ENCODE peak calls at places on chromosomes 6 and 20, in eight cellular contexts. One of them, this sample, is unnamed.

GRCh38 chr6:82569022-82569421 is 205.4 kb downstream of the TPBG start:
- DNase-seq in activated T-cell treated with anti-CD3 and anti-CD28 coated beads, Interleukin-2, amount 50 U/mL, for 24 hours: no peak
- DNase-seq in naive thymus-derived CD8-positive, alpha-beta T cell: no peak
- DNase-seq in ureter: no peak
- DNase-seq in NCI-H1092 treated with DMSO at 0.1 percent for 48 hours: peak
- DNase-seq in fibroblast of pulmonary artery: no peak
- DNase-seq in T-helper 9 cell: no peak
- DNase-seq in prostate gland: no peak
- DNase-seq in this sample: no peak

GRCh38 chr6:118665011-118665410 is 13.6 kb upstream of the CEP85L start:
- DNase-seq in activated T-cell treated with anti-CD3 and anti-CD28 coated beads, Interleukin-2, amount 50 U/mL, for 24 hours: no peak
- DNase-seq in NCI-H1092 treated with DMSO at 0.1 percent for 48 hours: no peak
- DNase-seq in naive thymus-derived CD8-positive, alpha-beta T cell: no peak
- DNase-seq in prostate gland: no peak
- DNase-seq in fibroblast of pulmonary artery: no peak
- DNase-seq in T-helper 9 cell: no peak
- DNase-seq in ureter: no peak
- DNase-seq in this sample: no peak

GRCh38 chr20:4132956-4133355 is 117.6 kb upstream of the RNF24 start:
- DNase-seq in NCI-H1092 treated with DMSO at 0.1 percent for 48 hours: no peak
- DNase-seq in T-helper 9 cell: no peak
- DNase-seq in prostate gland: no peak
- DNase-seq in ureter: no peak
- DNase-seq in naive thymus-derived CD8-positive, alpha-beta T cell: no peak
- DNase-seq in activated T-cell treated with anti-CD3 and anti-CD28 coated beads, Interleukin-2, amount 50 U/mL, for 24 hours: no peak
- DNase-seq in fibroblast of pulmonary artery: no peak
- DNase-seq in this sample: no peak

GRCh38 chr6:33297406-33297955 is 1.3 kb downstream of the RGL2 start:
- DNase-seq in fibroblast of pulmonary artery: no peak
- DNase-seq in T-helper 9 cell: no peak
- DNase-seq in naive thymus-derived CD8-positive, alpha-beta T cell: no peak
- DNase-seq in NCI-H1092 treated with DMSO at 0.1 percent for 48 hours: no peak
- DNase-seq in prostate gland: peak
- DNase-seq in ureter: peak
- DNase-seq in activated T-cell treated with anti-CD3 and anti-CD28 coated beads, Interleukin-2, amount 50 U/mL, for 24 hours: no peak
- DNase-seq in this sample: no peak

GRCh38 chr20:59459586-59459985 is 144.8 kb upstream of the PHACTR3 start:
- DNase-seq in naive thymus-derived CD8-positive, alpha-beta T cell: no peak
- DNase-seq in activated T-cell treated with anti-CD3 and anti-CD28 coated beads, Interleukin-2, amount 50 U/mL, for 24 hours: no peak
- DNase-seq in NCI-H1092 treated with DMSO at 0.1 percent for 48 hours: no peak
- DNase-seq in fibroblast of pulmonary artery: no peak
- DNase-seq in ureter: no peak
- DNase-seq in T-helper 9 cell: no peak
- DNase-seq in prostate gland: no peak
- DNase-seq in this sample: no peak

GRCh38 chr20:6588296-6588695 is 179.2 kb upstream of the BMP2 start:
- DNase-seq in NCI-H1092 treated with DMSO at 0.1 percent for 48 hours: peak
- DNase-seq in fibroblast of pulmonary artery: peak
- DNase-seq in activated T-cell treated with anti-CD3 and anti-CD28 coated beads, Interleukin-2, amount 50 U/mL, for 24 hours: no peak
- DNase-seq in ureter: no peak
- DNase-seq in naive thymus-derived CD8-positive, alpha-beta T cell: no peak
- DNase-seq in T-helper 9 cell: no peak
- DNase-seq in prostate gland: no peak
- DNase-seq in this sample: no peak

GRCh38 chr6:156808287-156808686 is 31.1 kb downstream of the ARID1B start:
- DNase-seq in NCI-H1092 treated with DMSO at 0.1 percent for 48 hours: peak
- DNase-seq in fibroblast of pulmonary artery: peak
- DNase-seq in T-helper 9 cell: no peak
- DNase-seq in activated T-cell treated with anti-CD3 and anti-CD28 coated beads, Interleukin-2, amount 50 U/mL, for 24 hours: no peak
- DNase-seq in ureter: no peak
- DNase-seq in prostate gland: no peak
- DNase-seq in naive thymus-derived CD8-positive, alpha-beta T cell: no peak
- DNase-seq in this sample: no peak

GRCh38 chr6:140319209-140319608 is 944.8 kb upstream of the CITED2 start:
- DNase-seq in T-helper 9 cell: no peak
- DNase-seq in fibroblast of pulmonary artery: peak
- DNase-seq in naive thymus-derived CD8-positive, alpha-beta T cell: no peak
- DNase-seq in ureter: no peak
- DNase-seq in activated T-cell treated with anti-CD3 and anti-CD28 coated beads, Interleukin-2, amount 50 U/mL, for 24 hours: no peak
- DNase-seq in NCI-H1092 treated with DMSO at 0.1 percent for 48 hours: no peak
- DNase-seq in prostate gland: no peak
- DNase-seq in this sample: no peak

GRCh38 chr6:46925563-46926253 is 4.0 kb upstream of the ADGRF5 start:
- DNase-seq in ureter: peak
- DNase-seq in NCI-H1092 treated with DMSO at 0.1 percent for 48 hours: no peak
- DNase-seq in fibroblast of pulmonary artery: peak
- DNase-seq in activated T-cell treated with anti-CD3 and anti-CD28 coated beads, Interleukin-2, amount 50 U/mL, for 24 hours: no peak
- DNase-seq in prostate gland: no peak
- DNase-seq in T-helper 9 cell: no peak
- DNase-seq in naive thymus-derived CD8-positive, alpha-beta T cell: no peak
- DNase-seq in this sample: no peak

GRCh38 chr6:158316022-158316421 is 3.8 kb downstream of the TULP4 start:
- DNase-seq in naive thymus-derived CD8-positive, alpha-beta T cell: no peak
- DNase-seq in T-helper 9 cell: no peak
- DNase-seq in fibroblast of pulmonary artery: peak
- DNase-seq in prostate gland: no peak
- DNase-seq in activated T-cell treated with anti-CD3 and anti-CD28 coated beads, Interleukin-2, amount 50 U/mL, for 24 hours: no peak
- DNase-seq in ureter: no peak
- DNase-seq in NCI-H1092 treated with DMSO at 0.1 percent for 48 hours: no peak
- DNase-seq in this sample: no peak

GRCh38 chr6:1365701-1366100 is 23.7 kb upstream of the FOXF2 start:
- DNase-seq in NCI-H1092 treated with DMSO at 0.1 percent for 48 hours: no peak
- DNase-seq in T-helper 9 cell: no peak
- DNase-seq in prostate gland: no peak
- DNase-seq in activated T-cell treated with anti-CD3 and anti-CD28 coated beads, Interleukin-2, amount 50 U/mL, for 24 hours: no peak
- DNase-seq in naive thymus-derived CD8-positive, alpha-beta T cell: no peak
- DNase-seq in fibroblast of pulmonary artery: no peak
- DNase-seq in ureter: no peak
- DNase-seq in this sample: no peak

GRCh38 chr6:148265058-148265457 is 77.6 kb upstream of the SASH1 start:
- DNase-seq in fibroblast of pulmonary artery: no peak
- DNase-seq in NCI-H1092 treated with DMSO at 0.1 percent for 48 hours: no peak
- DNase-seq in naive thymus-derived CD8-positive, alpha-beta T cell: no peak
- DNase-seq in T-helper 9 cell: no peak
- DNase-seq in ureter: no peak
- DNase-seq in prostate gland: peak
- DNase-seq in activated T-cell treated with anti-CD3 and anti-CD28 coated beads, Interleukin-2, amount 50 U/mL, for 24 hours: no peak
- DNase-seq in this sample: no peak

GRCh38 chr6:34484899-34485298 is 19.0 kb downstream of the PACSIN1 start:
- DNase-seq in naive thymus-derived CD8-positive, alpha-beta T cell: peak
- DNase-seq in ureter: no peak
- DNase-seq in fibroblast of pulmonary artery: no peak
- DNase-seq in T-helper 9 cell: peak
- DNase-seq in activated T-cell treated with anti-CD3 and anti-CD28 coated beads, Interleukin-2, amount 50 U/mL, for 24 hours: peak
- DNase-seq in prostate gland: no peak
- DNase-seq in NCI-H1092 treated with DMSO at 0.1 percent for 48 hours: no peak
- DNase-seq in this sample: peak

GRCh38 chr6:33732819-33733218 is 13.9 kb downstream of the IP6K3 start:
- DNase-seq in prostate gland: no peak
- DNase-seq in T-helper 9 cell: no peak
- DNase-seq in NCI-H1092 treated with DMSO at 0.1 percent for 48 hours: no peak
- DNase-seq in activated T-cell treated with anti-CD3 and anti-CD28 coated beads, Interleukin-2, amount 50 U/mL, for 24 hours: no peak
- DNase-seq in fibroblast of pulmonary artery: no peak
- DNase-seq in ureter: no peak
- DNase-seq in naive thymus-derived CD8-positive, alpha-beta T cell: no peak
- DNase-seq in this sample: no peak

GRCh38 chr6:115441671-115442070 is 619.0 kb downstream of the FRK start:
- DNase-seq in T-helper 9 cell: no peak
- DNase-seq in NCI-H1092 treated with DMSO at 0.1 percent for 48 hours: no peak
- DNase-seq in prostate gland: no peak
- DNase-seq in ureter: no peak
- DNase-seq in naive thymus-derived CD8-positive, alpha-beta T cell: no peak
- DNase-seq in activated T-cell treated with anti-CD3 and anti-CD28 coated beads, Interleukin-2, amount 50 U/mL, for 24 hours: no peak
- DNase-seq in fibroblast of pulmonary artery: peak
- DNase-seq in this sample: no peak

GRCh38 chr6:17258763-17259162 is 22.4 kb upstream of the RBM24 start:
- DNase-seq in prostate gland: no peak
- DNase-seq in fibroblast of pulmonary artery: no peak
- DNase-seq in activated T-cell treated with anti-CD3 and anti-CD28 coated beads, Interleukin-2, amount 50 U/mL, for 24 hours: no peak
- DNase-seq in naive thymus-derived CD8-positive, alpha-beta T cell: no peak
- DNase-seq in ureter: no peak
- DNase-seq in T-helper 9 cell: no peak
- DNase-seq in NCI-H1092 treated with DMSO at 0.1 percent for 48 hours: peak
- DNase-seq in this sample: no peak

GRCh38 chr6:45789238-45789637 is 226.4 kb downstream of the CLIC5 start:
- DNase-seq in NCI-H1092 treated with DMSO at 0.1 percent for 48 hours: no peak
- DNase-seq in fibroblast of pulmonary artery: no peak
- DNase-seq in prostate gland: no peak
- DNase-seq in T-helper 9 cell: no peak
- DNase-seq in ureter: no peak
- DNase-seq in activated T-cell treated with anti-CD3 and anti-CD28 coated beads, Interleukin-2, amount 50 U/mL, for 24 hours: no peak
- DNase-seq in naive thymus-derived CD8-positive, alpha-beta T cell: no peak
- DNase-seq in this sample: no peak

GRCh38 chr6:33597551-33598322 is 17.7 kb upstream of the BAK1 start:
- DNase-seq in NCI-H1092 treated with DMSO at 0.1 percent for 48 hours: no peak
- DNase-seq in naive thymus-derived CD8-positive, alpha-beta T cell: no peak
- DNase-seq in activated T-cell treated with anti-CD3 and anti-CD28 coated beads, Interleukin-2, amount 50 U/mL, for 24 hours: no peak
- DNase-seq in fibroblast of pulmonary artery: peak
- DNase-seq in ureter: no peak
- DNase-seq in T-helper 9 cell: no peak
- DNase-seq in prostate gland: no peak
- DNase-seq in this sample: no peak

GRCh38 chr6:96939019-96939805 is 14.7 kb downstream of the KLHL32 start:
- DNase-seq in NCI-H1092 treated with DMSO at 0.1 percent for 48 hours: no peak
- DNase-seq in T-helper 9 cell: no peak
- DNase-seq in prostate gland: no peak
- DNase-seq in naive thymus-derived CD8-positive, alpha-beta T cell: no peak
- DNase-seq in activated T-cell treated with anti-CD3 and anti-CD28 coated beads, Interleukin-2, amount 50 U/mL, for 24 hours: no peak
- DNase-seq in fibroblast of pulmonary artery: peak
- DNase-seq in ureter: no peak
- DNase-seq in this sample: no peak

GRCh38 chr20:8213831-8214587 is 81.9 kb downstream of the PLCB1 start:
- DNase-seq in activated T-cell treated with anti-CD3 and anti-CD28 coated beads, Interleukin-2, amount 50 U/mL, for 24 hours: no peak
- DNase-seq in NCI-H1092 treated with DMSO at 0.1 percent for 48 hours: no peak
- DNase-seq in prostate gland: no peak
- DNase-seq in fibroblast of pulmonary artery: no peak
- DNase-seq in ureter: no peak
- DNase-seq in T-helper 9 cell: no peak
- DNase-seq in naive thymus-derived CD8-positive, alpha-beta T cell: no peak
- DNase-seq in this sample: no peak